ENCODE peak calls at places on chromosome 11, in four cellular contexts. One of them, this sample, is unnamed.

GRCh38 chr11:46119352-46120216 is 1.7 kb downstream of the PHF21A start:
- DNase-seq in A549: no peak
- DNase-seq in GM12878: no peak
- DNase-seq in HepG2: peak
- DNase-seq in this sample: peak

GRCh38 chr11:74566386-74566960 is 25.9 kb upstream of the POLD3 start:
- DNase-seq in HepG2: no peak
- DNase-seq in GM12878: no peak
- DNase-seq in A549: no peak
- DNase-seq in this sample: no peak

GRCh38 chr11:100525197-100525596 is 161.9 kb upstream of the ARHGAP42 start:
- DNase-seq in A549: no peak
- DNase-seq in HepG2: no peak
- DNase-seq in GM12878: no peak
- DNase-seq in this sample: no peak

GRCh38 chr11:47408598-47409439 is 429 bp downstream of the SLC39A13 start:
- DNase-seq in HepG2: no peak
- DNase-seq in GM12878: no peak
- DNase-seq in A549: peak
- DNase-seq in this sample: peak

GRCh38 chr11:120248551-120249278 is 8.8 kb downstream of the POU2F3 start:
- DNase-seq in A549: no peak
- DNase-seq in HepG2: no peak
- DNase-seq in GM12878: peak
- DNase-seq in this sample: no peak

GRCh38 chr11:108871152-108871551 is 206.3 kb downstream of the DDX10 start:
- DNase-seq in HepG2: peak
- DNase-seq in A549: no peak
- DNase-seq in GM12878: no peak
- DNase-seq in this sample: peak

GRCh38 chr11:132158091-132158490 is 787.7 kb downstream of the NTM start:
- DNase-seq in A549: no peak
- DNase-seq in GM12878: no peak
- DNase-seq in HepG2: no peak
- DNase-seq in this sample: no peak

GRCh38 chr11:96736591-96736990 is 346.8 kb downstream of the JRKL start:
- DNase-seq in A549: no peak
- DNase-seq in GM12878: no peak
- DNase-seq in HepG2: no peak
- DNase-seq in this sample: no peak

GRCh38 chr11:1970956-1971355 is 23.8 kb downstream of the MRPL23 start:
- DNase-seq in HepG2: no peak
- DNase-seq in GM12878: no peak
- DNase-seq in A549: no peak
- DNase-seq in this sample: no peak

GRCh38 chr11:66045177-66045639 is 3.8 kb downstream of the GAL3ST3 start:
- DNase-seq in GM12878: no peak
- DNase-seq in A549: peak
- DNase-seq in HepG2: peak
- DNase-seq in this sample: peak

GRCh38 chr11:94376841-94377240 is 24.4 kb downstream of the GPR83 start:
- DNase-seq in A549: no peak
- DNase-seq in HepG2: no peak
- DNase-seq in GM12878: no peak
- DNase-seq in this sample: no peak

GRCh38 chr11:93849751-93850584 is 450 bp downstream of the VSTM5 start:
- DNase-seq in GM12878: no peak
- DNase-seq in A549: no peak
- DNase-seq in HepG2: no peak
- DNase-seq in this sample: peak

GRCh38 chr11:30585067-30585891 is 874 bp downstream of the MPPED2 start:
- DNase-seq in HepG2: no peak
- DNase-seq in A549: peak
- DNase-seq in GM12878: no peak
- DNase-seq in this sample: peak

GRCh38 chr11:58914821-58915543 is 24.3 kb upstream of the GLYATL1 start:
- DNase-seq in A549: no peak
- DNase-seq in GM12878: no peak
- DNase-seq in HepG2: no peak
- DNase-seq in this sample: no peak

GRCh38 chr11:131609317-131609716 is 238.9 kb downstream of the NTM start:
- DNase-seq in GM12878: no peak
- DNase-seq in A549: no peak
- DNase-seq in HepG2: no peak
- DNase-seq in this sample: no peak

GRCh38 chr11:14089690-14090462 is 127.4 kb downstream of the SPON1 start:
- DNase-seq in GM12878: no peak
- DNase-seq in A549: no peak
- DNase-seq in HepG2: no peak
- DNase-seq in this sample: no peak

GRCh38 chr11:10455637-10456487 is 798 bp downstream of the AMPD3 start:
- DNase-seq in A549: peak
- DNase-seq in HepG2: peak
- DNase-seq in GM12878: peak
- DNase-seq in this sample: peak

GRCh38 chr11:73159981-73160777 is 18.1 kb upstream of the FCHSD2 start:
- DNase-seq in HepG2: no peak
- DNase-seq in GM12878: no peak
- DNase-seq in A549: no peak
- DNase-seq in this sample: no peak

GRCh38 chr11:113476553-113476952 is 1.4 kb upstream of the DRD2 start:
- DNase-seq in HepG2: no peak
- DNase-seq in A549: no peak
- DNase-seq in GM12878: no peak
- DNase-seq in this sample: no peak
- TF ChIP-seq PBX3 in HepG2: no peak
- TF ChIP-seq PBX3 in A549: no peak
- TF ChIP-seq PBX3 in GM12878: no peak
- TF ChIP-seq PBX3 in this sample: no peak

GRCh38 chr11:20134991-20135736 is 25.1 kb downstream of the DBX1 start:
- DNase-seq in HepG2: no peak
- DNase-seq in GM12878: no peak
- DNase-seq in A549: no peak
- DNase-seq in this sample: no peak
- TF ChIP-seq PBX3 in HepG2: no peak
- TF ChIP-seq PBX3 in GM12878: no peak
- TF ChIP-seq PBX3 in A549: no peak
- TF ChIP-seq PBX3 in this sample: no peak

DNA sequence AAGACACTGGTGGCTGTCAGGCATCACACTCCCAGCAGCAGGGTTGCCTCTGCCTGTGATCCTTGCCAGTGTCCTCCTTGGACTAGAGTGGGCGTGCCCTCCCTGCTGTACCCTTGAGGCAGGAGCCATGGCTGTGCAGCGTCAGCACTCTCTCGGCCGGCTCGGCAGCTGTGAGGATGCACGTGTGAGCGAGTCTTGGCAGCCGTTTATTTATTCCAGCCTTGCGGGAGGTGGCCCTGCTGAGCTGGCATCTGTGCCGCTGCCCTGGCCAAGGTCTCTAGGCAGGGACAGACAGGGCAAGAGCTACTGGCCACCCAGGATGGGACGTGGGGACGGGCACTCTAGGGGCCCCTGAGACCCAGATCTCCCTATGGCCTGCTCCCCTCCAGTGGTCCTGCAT is 33.9 kb downstream of the TSPAN4 start:
- DNase-seq in HepG2: no peak
- DNase-seq in A549: no peak
- DNase-seq in GM12878: no peak
- DNase-seq in this sample: no peak
- TF ChIP-seq PBX3 in HepG2: no peak
- TF ChIP-seq PBX3 in A549: no peak
- TF ChIP-seq PBX3 in GM12878: no peak
- TF ChIP-seq PBX3 in this sample: no peak

GRCh38 chr11:114366331-114367243 is 33.7 kb downstream of the C11orf71 start:
- DNase-seq in GM12878: no peak
- DNase-seq in A549: no peak
- DNase-seq in HepG2: no peak
- DNase-seq in this sample: no peak
- TF ChIP-seq PBX3 in GM12878: no peak
- TF ChIP-seq PBX3 in A549: no peak
- TF ChIP-seq PBX3 in HepG2: no peak
- TF ChIP-seq PBX3 in this sample: peak

GRCh38 chr11:28537822-28538221 is 429.6 kb downstream of the METTL15 start:
- DNase-seq in GM12878: no peak
- DNase-seq in A549: no peak
- DNase-seq in HepG2: no peak
- DNase-seq in this sample: no peak
- TF ChIP-seq PBX3 in GM12878: no peak
- TF ChIP-seq PBX3 in A549: no peak
- TF ChIP-seq PBX3 in HepG2: no peak
- TF ChIP-seq PBX3 in this sample: no peak

GRCh38 chr11:118911880-118912741 is 13.6 kb downstream of the BCL9L start:
- DNase-seq in A549: no peak
- DNase-seq in HepG2: peak
- DNase-seq in GM12878: no peak
- DNase-seq in this sample: no peak
- TF ChIP-seq PBX3 in A549: peak
- TF ChIP-seq PBX3 in HepG2: no peak
- TF ChIP-seq PBX3 in GM12878: no peak
- TF ChIP-seq PBX3 in this sample: peak